ENCODE peak calls at places on chromosomes 12 and 14, in eight cellular contexts. Q, H, P, J, N, C, M and B are unnamed samples.

GRCh38 chr12:12926571-12927071 is 25.3 kb downstream of the GPRC5D start:
- DNase-seq in P (no peak), H (no peak), J (no peak), C (no peak), Q (no peak), M (no peak), N (no peak), B (no peak)

GRCh38 chr14:95174184-95174804 is 17.0 kb upstream of the DICER1 start:
- DNase-seq in N (no peak), M (no peak), J (no peak), C (no peak), Q (no peak), P (no peak), H (no peak), B (no peak)

GRCh38 chr12:78248321-78248720 is 417.6 kb downstream of the NAV3 start:
- DNase-seq in M (no peak), H (no peak), P (no peak), J (no peak), C (no peak), Q (no peak), N (no peak), B (no peak)

GRCh38 chr12:107536613-107537012 is 149.0 kb upstream of the PWP1 start:
- DNase-seq in P (no peak), Q (no peak), H (no peak), M (no peak), C (no peak), N (no peak), J (no peak), B (no peak)

GRCh38 chr14:34436960-34437728 is 24.9 kb downstream of the SPTSSA start:
- DNase-seq in N (no peak), P (no peak), Q (no peak), M (no peak), H (no peak), J (no peak), C (no peak), B (no peak)

GRCh38 chr12:27564612-27565213 is 40.7 kb downstream of the PPFIBP1 start:
- DNase-seq in J (no peak), P (no peak), C (no peak), Q (no peak), N (peak; percentile 35), H (no peak), M (no peak), B (no peak)

GRCh38 chr14:85824526-85824925 is 294.6 kb downstream of the FLRT2 start:
- DNase-seq in H (no peak), M (no peak), N (peak; percentile 52), P (no peak), J (no peak), C (no peak), Q (no peak), B (no peak)

GRCh38 chr12:104443008-104443407 is 13.7 kb upstream of the CHST11 start:
- DNase-seq in J (no peak), H (no peak), N (no peak), M (no peak), C (no peak), Q (no peak), P (no peak), B (no peak)

GRCh38 chr12:124413401-124413800 is 118.5 kb downstream of the RFLNA start:
- DNase-seq in M (no peak), P (no peak), N (no peak), C (no peak), Q (no peak), J (peak; percentile 81), H (no peak), B (no peak)
- H3K36me3 ChIP-seq in M (no peaks in the 10 kb centered on the region), P (peaks cover 97% of the 10 kb centered on the region), N (no peaks in the 10 kb centered on the region), C (peaks cover 80% of the 10 kb centered on the region), Q (no peaks in the 10 kb centered on the region), J (no peaks in the 10 kb centered on the region), H (peaks cover 36% of the 10 kb centered on the region), B (no peaks in the 10 kb centered on the region)

GRCh38 chr12:38984388-38984787 is 79.0 kb upstream of the CPNE8 start:
- DNase-seq in Q (no peak), H (no peak), M (no peak), C (no peak), P (no peak), N (no peak), J (no peak), B (no peak)
- H3K4me3 ChIP-seq in Q (no peak overlapping the region), H (no peak overlapping the region), M (no peak overlapping the region), C (no peak overlapping the region), P (no peak overlapping the region), N (no peak overlapping the region), J (no peak overlapping the region), B (no peak overlapping the region)

DNA sequence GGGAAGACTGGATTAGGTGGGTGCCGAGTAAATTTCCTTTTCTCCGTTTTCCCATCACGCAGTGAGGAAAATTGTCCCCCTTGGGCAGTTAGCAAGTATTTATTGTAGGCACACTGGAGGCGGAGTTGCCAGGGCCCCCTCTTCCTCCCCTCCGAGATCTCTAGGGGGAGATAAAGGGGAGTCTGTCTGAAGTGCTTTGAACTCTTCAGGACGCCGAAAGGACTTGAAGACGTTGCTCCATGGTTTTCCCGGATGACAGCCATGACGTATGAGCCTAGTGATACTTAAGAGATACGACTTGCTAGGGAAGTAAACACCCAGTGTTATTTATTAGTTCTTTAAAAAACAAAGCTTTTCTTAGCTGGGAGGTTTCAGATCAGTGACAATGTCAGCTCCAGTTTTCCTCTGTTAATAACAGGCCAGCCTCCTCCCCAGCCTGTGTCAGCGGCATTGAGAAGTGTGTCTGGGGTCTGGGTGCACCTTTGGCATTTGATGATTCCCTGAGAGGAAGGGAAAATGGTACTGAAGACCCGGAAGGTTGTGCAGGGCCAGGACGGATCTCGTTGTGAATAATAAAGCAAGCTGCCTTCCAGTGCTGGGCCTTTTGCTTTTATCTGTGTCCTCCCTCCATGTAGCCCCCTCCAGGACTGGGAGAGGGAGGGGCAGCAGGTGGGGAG is 78.7 kb downstream of the TSPAN9 start:
- DNase-seq in N (no peak), M (no peak), Q (no peak), J (no peak), C (no peak), P (no peak), H (no peak), B (no peak)
- H3K4me1 ChIP-seq in N (peaks cover 29% of the 10 kb centered on the region), M (peaks cover 22% of the 10 kb centered on the region), Q (no peaks in the 10 kb centered on the region), J (peaks cover 82% of the 10 kb centered on the region), C (peaks cover 50% of the 10 kb centered on the region), P (peaks cover 37% of the 10 kb centered on the region), H (no peaks in the 10 kb centered on the region), B (no peaks in the 10 kb centered on the region)

GRCh38 chr14:56868660-56869059 is 58.4 kb upstream of the OTX2 start:
- DNase-seq in Q (no peak), J (no peak), N (no peak), P (no peak), H (no peak), C (no peak), M (no peak), B (no peak)
- H3K36me3 ChIP-seq in Q (no peaks in the 10 kb centered on the region), J (no peaks in the 10 kb centered on the region), N (no peaks in the 10 kb centered on the region), P (no peaks in the 10 kb centered on the region), H (no peaks in the 10 kb centered on the region), C (no peaks in the 10 kb centered on the region), M (no peaks in the 10 kb centered on the region), B (no peaks in the 10 kb centered on the region)

GRCh38 chr12:94817695-94818075 is 167.3 kb upstream of the TMCC3 start:
- DNase-seq in Q (no peak), J (no peak), P (no peak), M (no peak), N (no peak), C (no peak), H (no peak), B (no peak)
- H3K4me3 ChIP-seq in Q (no peak overlapping the region), J (no peak overlapping the region), P (no peak overlapping the region), M (no peak overlapping the region), N (no peak overlapping the region), C (no peak overlapping the region), H (no peak overlapping the region), B (peak overlapping the region; percentile 65)